ENCODE peak calls at places on chromosomes 4 and X, in four cellular contexts. K is lung, W is astrocyte, G is mammary epithelial cell. T is an unnamed sample.

GRCh38 chr4:102333792-102334191 is 11.5 kb downstream of the SLC39A8 start:
- DNase-seq in K (no peak), G (no peak), W (no peak), T (no peak)

GRCh38 chrX:119672252-119672825 is 20.6 kb downstream of the SEPTIN6 start:
- DNase-seq in W (no peak), K (no peak), G (no peak), T (no peak)

GRCh38 chrX:96843566-96843965 is 40.1 kb upstream of the RPA4 start:
- DNase-seq in G (no peak), K (no peak), W (no peak), T (no peak)

GRCh38 chrX:48021026-48021900 is 14.5 kb downstream of the SPACA5 start:
- DNase-seq in K (peak; percentile 75), G (peak; percentile 76), W (peak; percentile 81), T (no peak)

GRCh38 chr4:85170241-85170640 is 203.8 kb upstream of the WDFY3 start:
- DNase-seq in K (no peak), W (no peak), G (no peak), T (no peak)

GRCh38 chrX:11438767-11439166 is 145.6 kb downstream of the AMELX start:
- DNase-seq in G (no peak), W (peak; percentile 42), K (no peak), T (no peak)

GRCh38 chr4:25857403-25857802 is 5.4 kb downstream of the SEL1L3 start:
- DNase-seq in K (no peak), G (no peak), W (no peak), T (no peak)

GRCh38 chrX:12383196-12383595 is 244.9 kb downstream of the FRMPD4 start:
- DNase-seq in G (no peak), W (no peak), K (no peak), T (no peak)

DNA sequence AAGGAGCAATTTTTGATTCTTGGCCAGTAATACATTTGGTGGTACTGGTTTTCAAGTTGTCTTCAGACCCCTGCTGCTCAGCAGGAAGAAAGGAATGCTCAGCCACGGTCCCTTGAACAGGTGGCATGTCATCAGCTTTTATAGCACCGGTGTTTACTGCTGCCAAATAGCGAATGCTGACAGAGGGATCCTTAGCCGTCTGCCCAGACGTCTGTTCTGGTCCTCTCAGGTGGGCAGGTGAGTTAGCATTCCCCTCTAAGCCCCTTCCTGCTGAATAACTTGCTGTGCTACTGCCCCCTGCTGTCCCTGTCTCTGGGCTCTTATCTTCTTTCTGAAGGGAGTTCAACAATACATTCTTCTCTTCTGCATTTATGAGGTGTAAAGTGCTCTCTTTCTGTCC is 28.4 kb downstream of the BOD1L1 start:
- DNase-seq in G (no peak), K (no peak), W (no peak), T (no peak)
- H3K36me3 ChIP-seq in G (peaks cover 20% of the 10 kb centered on the region), K (peaks cover 30% of the 10 kb centered on the region), W (peaks cover 35% of the 10 kb centered on the region), T (peaks cover 45% of the 10 kb centered on the region)

DNA sequence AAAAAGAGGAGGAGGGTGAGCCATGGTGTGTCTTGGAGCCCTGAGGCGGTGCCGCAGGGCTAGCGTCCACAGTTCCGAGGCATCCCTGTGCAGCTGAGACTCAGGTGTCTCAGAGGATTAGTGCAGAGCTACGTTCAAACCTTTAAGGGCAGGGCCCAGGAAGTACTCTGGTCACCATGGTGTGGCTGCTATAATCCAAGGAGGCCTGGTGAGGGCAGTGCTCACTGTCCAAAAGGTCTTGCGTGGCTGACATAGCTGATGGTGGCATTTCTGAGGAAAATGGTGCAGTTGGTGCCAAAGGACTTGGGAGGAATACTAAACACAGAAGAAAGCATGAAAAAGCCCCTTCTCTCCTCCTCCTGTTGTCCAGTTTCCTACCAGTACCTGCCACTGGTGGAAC is 146.9 kb downstream of the DCHS2 start:
- DNase-seq in W (no peak), K (no peak), G (no peak), T (no peak)
- TF ChIP-seq CTCF in W (no peak), K (no peak), G (no peak), T (no peak)

GRCh38 chrX:74118503-74118902 is 185.5 kb upstream of the ZCCHC13 start:
- DNase-seq in W (no peak), K (no peak), G (peak; percentile 11), T (no peak)

GRCh38 chrX:74117962-74118361 is 186.0 kb upstream of the ZCCHC13 start:
- DNase-seq in W (no peak), G (no peak), K (no peak), T (no peak)

DNA sequence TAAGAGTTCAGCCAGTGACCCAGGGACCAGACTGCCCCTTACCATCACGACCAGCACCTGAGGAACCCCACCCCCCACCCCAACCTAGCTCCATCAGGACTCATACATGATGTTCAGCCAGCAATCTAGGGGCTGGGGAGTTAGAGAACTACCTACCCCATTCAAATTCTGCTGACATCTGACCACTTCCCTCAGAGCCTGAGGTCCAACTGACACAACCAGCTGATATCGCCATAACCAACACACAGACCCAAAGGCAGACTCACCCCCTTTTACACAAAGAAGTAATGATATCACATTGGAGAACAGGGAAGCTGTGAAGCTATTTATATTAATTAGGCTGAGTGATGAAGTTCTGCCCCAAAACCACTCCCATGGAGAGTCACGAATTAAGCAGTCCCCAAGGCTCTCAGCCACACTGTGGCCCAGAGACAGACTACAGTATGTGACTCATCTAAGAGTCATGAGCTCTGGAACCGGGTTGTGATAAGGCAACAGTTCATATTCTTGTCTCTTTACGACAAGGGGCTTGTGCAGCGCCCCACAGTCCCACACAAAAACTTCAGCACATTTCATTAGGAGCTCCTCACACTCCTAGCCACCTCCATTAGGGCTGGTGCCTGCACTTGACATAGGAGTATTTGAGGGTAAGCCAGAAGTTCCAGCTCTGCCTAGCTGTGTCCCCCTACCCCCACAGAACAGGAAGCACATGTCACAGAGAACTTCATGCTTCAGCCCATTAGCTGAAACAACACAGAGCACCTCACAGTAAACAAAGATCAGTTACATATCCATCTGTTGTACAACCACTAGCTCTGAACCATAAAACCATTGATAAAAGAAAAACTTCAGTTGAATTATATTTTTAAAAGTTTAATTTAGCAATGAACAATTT is 184.7 kb upstream of the ZCCHC13 start:
- DNase-seq in K (no peak), G (peak; percentile 53), W (peak; percentile 54), T (no peak)
- H3K27ac ChIP-seq in K (no peak overlapping the region), G (no peak overlapping the region), W (no peak overlapping the region), T (no peak overlapping the region)

DNA sequence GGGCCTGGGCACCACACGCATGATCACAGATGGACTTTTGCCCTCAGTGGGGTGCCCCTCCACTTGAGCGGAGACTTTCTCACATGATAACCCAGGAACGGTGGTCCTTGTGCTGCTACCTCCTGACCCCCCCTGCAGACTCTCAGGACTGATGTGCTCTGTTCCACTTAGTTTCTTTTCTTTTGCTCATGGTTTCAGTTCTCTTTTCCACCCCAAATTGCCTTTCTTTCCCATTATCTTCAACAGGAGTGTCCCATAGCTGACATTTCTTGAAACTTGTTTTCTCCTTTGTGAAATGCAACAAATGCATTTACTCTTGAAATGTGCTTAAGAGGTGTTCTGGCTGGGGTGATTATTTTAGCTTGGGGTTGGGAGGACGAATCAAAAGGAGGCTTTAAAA is 9.0 kb downstream of the MPC1L start:
- DNase-seq in G (no peak), W (no peak), K (no peak), T (no peak)
- H3K36me3 ChIP-seq in G (peaks cover 12% of the 10 kb centered on the region), W (peaks cover 15% of the 10 kb centered on the region), K (peaks cover 29% of the 10 kb centered on the region), T (peaks cover 11% of the 10 kb centered on the region)

GRCh38 chr4:157291071-157291470 is 70.5 kb downstream of the GRIA2 start:
- DNase-seq in K (no peak), W (no peak), G (no peak), T (no peak)
- TF ChIP-seq CTCF in K (no peak), W (no peak), G (no peak), T (no peak)

DNA sequence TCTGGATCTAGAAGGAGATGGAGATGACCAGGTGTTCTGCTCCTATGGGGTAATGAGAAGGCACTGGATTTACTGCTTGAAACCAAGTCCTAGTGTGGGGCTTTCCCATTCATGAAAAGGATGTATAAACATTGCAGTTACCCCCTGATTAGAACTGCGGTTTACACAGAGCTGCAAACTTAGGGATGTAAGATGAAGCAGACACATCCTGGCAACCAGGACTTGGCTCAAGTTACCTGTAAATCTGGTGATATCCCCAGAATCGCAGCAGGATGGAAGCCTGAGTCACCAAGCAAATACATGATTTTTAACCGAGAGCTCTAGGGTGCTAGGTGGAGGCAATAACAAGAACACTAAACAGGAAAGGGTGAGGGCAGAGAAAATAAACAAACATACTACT is 178.6 kb upstream of the MAMLD1 start:
- DNase-seq in W (peak; percentile 27), K (no peak), G (peak; percentile 50), T (no peak)
- H3K27ac ChIP-seq in W (no peak overlapping the region), K (no peak overlapping the region), G (no peak overlapping the region), T (no peak overlapping the region)

GRCh38 chrX:18422886-18423285 is 2.5 kb upstream of the CDKL5 start:
- DNase-seq in W (no peak), G (no peak), K (no peak), T (no peak)

GRCh38 chrX:18422325-18422724 is 3.1 kb upstream of the CDKL5 start:
- DNase-seq in W (peak; percentile 80), K (no peak), G (no peak), T (no peak)

GRCh38 chrX:18425199-18426003 is at the start of gene CDKL5:
- DNase-seq in W (peak; percentile 90), G (peak; percentile 94), K (peak; percentile 98), T (peak; percentile 88)

GRCh38 chrX:18426004-18426320 is 554 bp downstream of the CDKL5 start:
- DNase-seq in W (no peak), G (no peak), K (no peak), T (no peak)

DNA sequence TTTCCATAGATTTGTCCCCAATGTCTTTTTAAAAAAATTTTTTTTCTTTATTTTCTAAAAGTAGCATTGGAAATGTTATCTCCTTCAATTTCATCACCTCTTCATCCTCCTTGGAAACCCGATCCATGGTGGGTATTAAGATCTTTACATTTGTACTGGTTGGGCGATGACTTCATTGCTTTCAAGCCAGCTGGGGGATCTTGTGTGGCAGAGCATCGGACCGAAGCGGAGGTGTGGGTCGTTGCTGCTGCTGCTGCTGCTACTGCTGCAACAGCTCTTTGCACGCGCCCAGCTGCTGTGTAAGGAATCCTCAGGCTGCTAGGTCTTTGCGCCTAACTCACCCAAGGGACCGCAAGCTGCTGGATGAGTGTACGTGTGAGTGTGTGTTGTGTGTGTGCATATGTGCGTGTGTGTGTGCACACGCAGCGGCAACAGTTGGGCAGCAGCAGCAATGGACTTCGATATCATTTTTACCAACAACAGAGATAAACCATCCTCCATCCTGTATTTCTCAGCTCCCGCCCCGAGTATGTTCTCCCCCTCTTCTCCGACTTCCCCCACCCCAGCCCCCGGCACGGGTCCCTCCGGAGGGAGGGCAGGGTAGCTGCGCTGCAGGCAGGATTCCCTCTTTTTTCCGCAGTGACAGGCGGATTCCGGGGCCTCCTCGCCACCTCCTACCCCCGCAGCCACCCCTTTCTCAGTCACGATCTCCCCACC is 768 bp upstream of the CDKL5 start:
- DNase-seq in W (peak; percentile 31), K (no peak), G (peak; percentile 20), T (no peak)
- H3K36me3 ChIP-seq in W (no peaks in the 10 kb centered on the region), K (no peaks in the 10 kb centered on the region), G (no peaks in the 10 kb centered on the region), T (no peaks in the 10 kb centered on the region)

DNA sequence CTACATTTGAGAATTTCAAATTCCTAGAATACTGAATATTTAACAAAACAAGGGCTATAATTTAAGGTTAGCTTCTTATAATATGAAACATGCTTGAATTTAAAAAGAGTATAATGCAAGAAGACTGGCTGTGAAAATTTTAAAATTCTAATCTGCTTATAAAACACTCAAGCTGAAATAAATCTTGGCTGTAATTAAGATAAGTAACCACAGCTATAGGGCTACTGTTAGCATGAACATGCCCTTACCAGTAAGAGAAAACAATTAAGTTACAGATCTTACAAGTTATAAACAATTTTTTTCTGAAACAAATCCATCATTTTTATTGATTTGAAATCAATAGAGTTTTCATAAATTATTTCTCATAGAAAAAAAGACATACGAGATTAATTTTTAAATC is 148.2 kb downstream of the INPP4B start:
- DNase-seq in G (no peak), K (no peak), W (no peak), T (no peak)
- TF ChIP-seq CTCF in G (no peak), K (no peak), W (no peak), T (no peak)

T was measured in thoracic aorta.